ENCODE peak calls at places on chromosomes 12 and 14, in ten cellular contexts. D is fibroblast of gingiva, T is HL-60, P is NCI-H1105, B is nephron progenitor cell, C is psoas muscle, F is PC-3, A is IMR-90, Z is NCI-H1092, L is hepatic stellate cell. Q is an unnamed sample.

GRCh38 chr12:72346331-72346944 is 74.3 kb downstream of the TRHDE start:
- DNase-seq in D (peak; percentile 64), T (peak; percentile 10), P (peak; percentile 60), B (peak; percentile 75), C (no peak), F (peak; percentile 93), A (peak; percentile 85), Z (peak; percentile 59), L (peak; percentile 22), Q (no peak)

GRCh38 chr14:100679707-100680438 is 46.8 kb upstream of the DLK1 start:
- DNase-seq in D (peak; percentile 75), T (no peak), P (no peak), B (no peak), C (peak; percentile 75), F (no peak), A (peak; percentile 73), Z (peak; percentile 7), L (peak; percentile 38), Q (no peak)

GRCh38 chr14:79253576-79253975 is 957.7 kb downstream of the DIO2 start:
- DNase-seq in D (no peak), T (no peak), P (no peak), B (no peak), C (no peak), F (no peak), A (no peak), Z (no peak), L (no peak), Q (no peak)

GRCh38 chr12:71662861-71663560 is 637 bp downstream of the ZFC3H1 start:
- DNase-seq in D (peak; percentile 54), T (no peak), P (peak; percentile 12), B (peak; percentile 75), C (peak; percentile 82), F (peak; percentile 57), A (peak; percentile 69), Z (no peak), L (peak; percentile 40), Q (no peak)

GRCh38 chr12:22543246-22544037 is 900 bp downstream of the C2CD5 start:
- DNase-seq in D (peak; percentile 9), T (peak; percentile 52), P (peak; percentile 59), B (peak; percentile 47), C (peak; percentile 76), F (peak; percentile 12), A (peak; percentile 8), Z (peak; percentile 23), L (peak; percentile 19), Q (no peak)

GRCh38 chr14:104428333-104428851 is 151.2 kb upstream of the C14orf180 start:
- DNase-seq in D (no peak), T (no peak), P (no peak), B (no peak), C (no peak), F (no peak), A (no peak), Z (no peak), L (no peak), Q (no peak)

GRCh38 chr12:128267246-128267622 is 264 bp downstream of the TMEM132C start:
- DNase-seq in D (no peak), T (no peak), P (no peak), B (peak; percentile 68), C (no peak), F (no peak), A (no peak), Z (no peak), L (no peak), Q (no peak)

GRCh38 chr12:131640436-131640969 is 70.4 kb upstream of the SFSWAP start:
- DNase-seq in D (no peak), T (no peak), P (no peak), B (no peak), C (no peak), F (no peak), A (no peak), Z (no peak), L (no peak), Q (no peak)

GRCh38 chr14:65170768-65171251 is 68.5 kb upstream of the MAX start:
- DNase-seq in D (peak; percentile 66), T (no peak), P (peak; percentile 20), B (peak; percentile 58), C (no peak), F (peak; percentile 80), A (peak; percentile 81), Z (no peak), L (peak; percentile 86), Q (no peak)

GRCh38 chr12:3803865-3804472 is 51.1 kb upstream of the CRACR2A start:
- DNase-seq in D (peak; percentile 69), T (peak; percentile 43), P (peak; percentile 48), B (peak; percentile 73), C (peak; percentile 79), F (peak; percentile 69), A (peak; percentile 72), Z (peak; percentile 54), L (peak; percentile 36), Q (peak; percentile 62)

GRCh38 chr12:28237423-28237822 is 47.2 kb downstream of the CCDC91 start:
- DNase-seq in D (no peak), T (no peak), P (no peak), B (no peak), C (no peak), F (peak; percentile 40), A (no peak), Z (no peak), L (no peak), Q (no peak)

GRCh38 chr12:72146495-72146894 is 125.7 kb upstream of the TRHDE start:
- DNase-seq in D (no peak), T (no peak), P (peak; percentile 13), B (no peak), C (no peak), F (no peak), A (no peak), Z (no peak), L (no peak), Q (no peak)

GRCh38 chr14:100132161-100132902 is 27.1 kb downstream of the DEGS2 start:
- DNase-seq in D (peak; percentile 59), T (no peak), P (no peak), B (no peak), C (peak; percentile 69), F (no peak), A (no peak), Z (no peak), L (no peak), Q (no peak)

GRCh38 chr14:77904218-77904617 is 104.3 kb downstream of the ADCK1 start:
- DNase-seq in D (no peak), T (no peak), P (no peak), B (no peak), C (no peak), F (no peak), A (no peak), Z (no peak), L (no peak), Q (no peak)

GRCh38 chr12:113030875-113031525 is 25.5 kb upstream of the DTX1 start:
- DNase-seq in D (peak; percentile 58), T (no peak), P (peak; percentile 61), B (peak; percentile 38), C (no peak), F (peak; percentile 86), A (peak; percentile 52), Z (peak; percentile 62), L (peak; percentile 59), Q (peak; percentile 15)

GRCh38 chr12:105418821-105419291 is 88.4 kb downstream of the C12orf75 start:
- DNase-seq in D (no peak), T (no peak), P (no peak), B (no peak), C (no peak), F (no peak), A (no peak), Z (no peak), L (no peak), Q (no peak)

GRCh38 chr12:8605057-8605456 is 7.6 kb downstream of the AICDA start:
- DNase-seq in D (no peak), T (no peak), P (no peak), B (no peak), C (no peak), F (no peak), A (no peak), Z (no peak), L (no peak), Q (no peak)

GRCh38 chr12:131287015-131287937 is 333.6 kb downstream of the ADGRD1 start:
- DNase-seq in D (no peak), T (no peak), P (no peak), B (no peak), C (peak; percentile 23), F (no peak), A (no peak), Z (no peak), L (no peak), Q (no peak)

GRCh38 chr12:47741340-47741703 is 16.0 kb upstream of the ENDOU start:
- DNase-seq in D (no peak), T (peak; percentile 86), P (peak; percentile 91), B (no peak), C (peak; percentile 86), F (peak; percentile 72), A (no peak), Z (peak; percentile 98), L (no peak), Q (peak; percentile 95)

GRCh38 chr14:94940263-94940993 is 170.5 kb upstream of the GSC start:
- DNase-seq in D (no peak), T (no peak), P (no peak), B (no peak), C (no peak), F (no peak), A (no peak), Z (no peak), L (no peak), Q (no peak)

GRCh38 chr14:89955022-89955414 is 488 bp upstream of the EFCAB11 start:
- DNase-seq in D (no peak), T (no peak), P (no peak), B (no peak), C (no peak), F (peak; percentile 24), A (no peak), Z (no peak), L (no peak), Q (no peak)

GRCh38 chr14:104091061-104091926 is 5.8 kb downstream of the ASPG start:
- DNase-seq in D (no peak), T (no peak), P (no peak), B (no peak), C (no peak), F (no peak), A (no peak), Z (no peak), L (no peak), Q (no peak)

GRCh38 chr12:46590991-46591703 is 218.6 kb upstream of the SLC38A2 start:
- DNase-seq in D (no peak), T (no peak), P (no peak), B (no peak), C (no peak), F (no peak), A (no peak), Z (no peak), L (no peak), Q (no peak)

GRCh38 chr12:32559434-32559833 is 119.7 kb upstream of the DNM1L start:
- DNase-seq in D (peak; percentile 49), T (no peak), P (no peak), B (no peak), C (no peak), F (no peak), A (peak; percentile 13), Z (no peak), L (no peak), Q (no peak)

GRCh38 chr12:121697093-121697698 is 15.4 kb upstream of the TMEM120B start:
- DNase-seq in D (peak; percentile 27), T (no peak), P (peak; percentile 63), B (no peak), C (no peak), F (peak; percentile 88), A (peak; percentile 53), Z (peak; percentile 44), L (peak; percentile 52), Q (peak; percentile 73)

GRCh38 chr12:103495158-103495782 is 498 bp downstream of the C12orf42 start:
- DNase-seq in D (no peak), T (no peak), P (peak; percentile 95), B (peak; percentile 71), C (peak; percentile 51), F (no peak), A (no peak), Z (peak; percentile 64), L (no peak), Q (peak; percentile 84)

GRCh38 chr14:44961151-44961729 is 507 bp downstream of the KLHL28 start:
- DNase-seq in D (peak; percentile 71), T (peak; percentile 41), P (peak; percentile 39), B (peak; percentile 56), C (peak; percentile 70), F (peak; percentile 57), A (peak; percentile 61), Z (peak; percentile 69), L (peak; percentile 44), Q (peak; percentile 16)

GRCh38 chr12:14923944-14924343 is 14.4 kb downstream of the ERP27 start:
- DNase-seq in D (no peak), T (no peak), P (no peak), B (no peak), C (no peak), F (no peak), A (no peak), Z (no peak), L (no peak), Q (no peak)

Q was measured in NCI-H2107.